ENCODE peak calls at places on chromosomes 3 and 15, in four cellular contexts. N is foreskin fibroblast, F is GM13977, A is AG10803. Z is an unnamed sample.

GRCh38 chr3:32384938-32385337 is 6.7 kb upstream of the CMTM7 start:
- DNase-seq in N (peak; percentile 10), F (no peak), A (no peak), Z (peak; percentile 51)

GRCh38 chr15:39957481-39957880 is 23.6 kb downstream of the EIF2AK4 start:
- DNase-seq in N (peak; percentile 39), F (no peak), A (peak; percentile 58), Z (no peak)

GRCh38 chr3:86890997-86891396 is 100.0 kb downstream of the VGLL3 start:
- DNase-seq in N (no peak), F (no peak), A (no peak), Z (no peak)

GRCh38 chr3:124083990-124084389 is 92.1 kb upstream of the ROPN1 start:
- DNase-seq in N (no peak), F (no peak), A (no peak), Z (no peak)

GRCh38 chr3:79367066-79367465 is 400.7 kb downstream of the ROBO1 start:
- DNase-seq in N (peak; percentile 64), F (no peak), A (peak; percentile 22), Z (no peak)

GRCh38 chr15:78034495-78035191 is 42.9 kb downstream of the TBC1D2B start:
- DNase-seq in N (peak; percentile 38), F (peak; percentile 33), A (no peak), Z (peak; percentile 44)

GRCh38 chr3:116019254-116019763 is 396.0 kb downstream of the GAP43 start:
- DNase-seq in N (no peak), F (no peak), A (no peak), Z (no peak)

GRCh38 chr3:64355473-64355872 is 130.2 kb upstream of the PRICKLE2 start:
- DNase-seq in N (peak; percentile 60), F (no peak), A (peak; percentile 37), Z (no peak)

GRCh38 chr3:158849747-158850146 is 47.9 kb downstream of the MFSD1 start:
- DNase-seq in N (no peak), F (no peak), A (no peak), Z (no peak)

GRCh38 chr15:41860049-41860828 is 21.6 kb downstream of the PLA2G4B start:
- DNase-seq in N (no peak), F (no peak), A (no peak), Z (peak; percentile 39)

GRCh38 chr15:40302981-40303380 is 4.8 kb downstream of the PLCB2 start:
- DNase-seq in N (no peak), F (no peak), A (no peak), Z (no peak)

GRCh38 chr15:36903922-36904479 is 196.3 kb downstream of the MEIS2 start:
- DNase-seq in N (no peak), F (no peak), A (no peak), Z (no peak)

GRCh38 chr3:12371525-12372140 is 82.8 kb downstream of the PPARG start:
- DNase-seq in N (peak; percentile 71), F (no peak), A (no peak), Z (no peak)

GRCh38 chr15:41115652-41116115 is 396 bp downstream of the INO80 start:
- DNase-seq in N (peak; percentile 74), F (no peak), A (peak; percentile 52), Z (no peak)

GRCh38 chr3:43866529-43867353 is 176.0 kb downstream of the ABHD5 start:
- DNase-seq in N (peak; percentile 96), F (no peak), A (peak; percentile 98), Z (no peak)

GRCh38 chr3:172201136-172201989 is 162.0 kb downstream of the FNDC3B start:
- DNase-seq in N (peak; percentile 61), F (no peak), A (peak; percentile 94), Z (no peak)

GRCh38 chr15:48076454-48076853 is 44.3 kb upstream of the SLC24A5 start:
- DNase-seq in N (peak; percentile 27), F (no peak), A (no peak), Z (peak; percentile 41)

GRCh38 chr3:109023656-109024254 is 70.1 kb upstream of the GUCA1C start:
- DNase-seq in N (peak; percentile 55), F (peak; percentile 17), A (peak; percentile 56), Z (peak; percentile 39)

DNA sequence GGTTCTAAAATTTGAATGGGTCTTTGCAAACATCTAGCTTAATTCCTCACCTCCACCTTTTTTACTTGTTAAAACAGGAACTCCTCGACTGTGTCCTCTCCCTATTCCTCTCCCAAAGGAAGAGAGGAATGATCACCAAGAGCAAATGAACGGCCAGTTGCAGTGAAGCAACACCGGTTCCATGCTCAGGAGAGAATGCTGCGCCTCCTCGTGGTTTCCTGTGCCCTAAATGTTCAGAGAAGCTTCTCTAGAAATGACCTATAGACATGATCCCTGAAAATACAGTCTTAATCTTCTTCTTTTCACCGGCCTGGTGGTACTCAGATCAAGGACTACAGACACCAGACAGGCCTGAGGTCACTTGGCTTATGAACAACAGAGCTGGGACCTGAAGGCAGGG is 65.1 kb upstream of the GUCA1C start:
- DNase-seq in N (no peak), F (no peak), A (no peak), Z (no peak)
- TF ChIP-seq CTCF in N (no peak), F (peak; percentile 22), A (peak; percentile 10), Z (no peak)

GRCh38 chr3:195261925-195262324 is 9.0 kb downstream of the XXYLT1 start:
- DNase-seq in N (no peak), F (no peak), A (no peak), Z (no peak)
- TF ChIP-seq CTCF in N (no peak), F (no peak), A (no peak), Z (no peak)

GRCh38 chr15:89673162-89673506 is 6.0 kb downstream of the PLIN1 start:
- DNase-seq in N (no peak), F (no peak), A (no peak), Z (peak; percentile 71)
- TF ChIP-seq CTCF in N (peak; percentile 21), F (peak; percentile 36), A (peak; percentile 37), Z (peak; percentile 71)

GRCh38 chr3:111282024-111282423 is 210.4 kb downstream of the NECTIN3 start:
- DNase-seq in N (no peak), F (no peak), A (no peak), Z (no peak)

GRCh38 chr3:111278961-111279360 is 207.3 kb downstream of the NECTIN3 start:
- DNase-seq in N (no peak), F (no peak), A (no peak), Z (no peak)

GRCh38 chr3:111283165-111283564 is 211.5 kb downstream of the NECTIN3 start:
- DNase-seq in N (no peak), F (no peak), A (no peak), Z (no peak)

GRCh38 chr3:111277226-111277625 is 205.6 kb downstream of the NECTIN3 start:
- DNase-seq in N (peak; percentile 70), F (no peak), A (peak; percentile 67), Z (no peak)
- TF ChIP-seq CTCF in N (peak; percentile 25), F (no peak), A (peak; percentile 49), Z (no peak)

DNA sequence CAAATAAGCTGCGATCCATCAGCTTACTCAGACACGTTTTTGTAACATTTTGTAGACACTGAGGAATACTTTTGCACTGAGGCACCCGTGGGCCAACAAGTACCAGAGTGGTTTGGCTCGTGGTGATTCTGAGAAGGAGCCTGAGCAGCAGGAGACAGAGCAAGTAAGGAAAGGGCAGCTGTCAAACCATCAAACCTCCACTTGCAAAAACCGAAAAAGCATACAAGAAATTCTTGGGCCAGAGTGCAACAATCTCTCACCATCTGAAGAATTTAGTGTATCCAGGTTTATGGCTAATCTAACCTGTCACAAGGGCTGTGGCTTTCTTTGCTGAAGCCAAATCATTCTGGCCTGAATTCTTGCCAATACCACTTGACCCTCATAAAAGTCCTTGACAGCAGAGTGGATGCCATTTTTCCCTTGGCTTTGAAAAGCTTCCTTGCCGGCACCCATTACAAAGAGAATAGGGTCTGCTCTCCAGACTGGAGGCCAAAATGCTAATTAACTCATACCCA is 56.7 kb downstream of the MYO1E start:
- DNase-seq in N (no peak), F (no peak), A (peak; percentile 89), Z (no peak)
- TF ChIP-seq CTCF in N (no peak), F (no peak), A (no peak), Z (no peak)

DNA sequence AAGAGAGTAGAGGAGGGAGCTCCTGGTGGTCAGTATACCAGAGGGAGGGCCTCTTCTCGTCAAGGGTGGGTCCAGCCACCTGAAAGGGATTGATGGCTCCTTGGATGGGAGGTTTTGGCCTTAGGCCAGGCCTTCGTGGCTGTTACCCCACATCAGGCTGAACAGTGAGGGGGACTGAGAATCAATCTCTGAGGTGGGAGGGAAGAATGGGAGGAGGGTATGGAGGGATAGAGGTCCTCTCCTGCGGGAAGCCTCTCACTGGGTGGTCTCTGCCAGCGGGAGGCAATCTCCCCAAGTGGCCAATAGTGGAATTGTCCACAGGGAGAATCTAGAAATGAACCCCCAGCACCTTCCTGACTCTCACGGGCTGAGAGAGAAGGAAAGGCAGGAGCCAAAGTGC is 53.5 kb downstream of the BSN start:
- DNase-seq in N (no peak), F (no peak), A (no peak), Z (no peak)
- TF ChIP-seq CTCF in N (peak; percentile 3), F (no peak), A (peak; percentile 21), Z (peak; percentile 45)

GRCh38 chr15:74490339-74490689 is 29.4 kb upstream of the UBL7 start:
- DNase-seq in N (no peak), F (no peak), A (no peak), Z (no peak)
- TF ChIP-seq CTCF in N (no peak), F (no peak), A (no peak), Z (no peak)

DNA sequence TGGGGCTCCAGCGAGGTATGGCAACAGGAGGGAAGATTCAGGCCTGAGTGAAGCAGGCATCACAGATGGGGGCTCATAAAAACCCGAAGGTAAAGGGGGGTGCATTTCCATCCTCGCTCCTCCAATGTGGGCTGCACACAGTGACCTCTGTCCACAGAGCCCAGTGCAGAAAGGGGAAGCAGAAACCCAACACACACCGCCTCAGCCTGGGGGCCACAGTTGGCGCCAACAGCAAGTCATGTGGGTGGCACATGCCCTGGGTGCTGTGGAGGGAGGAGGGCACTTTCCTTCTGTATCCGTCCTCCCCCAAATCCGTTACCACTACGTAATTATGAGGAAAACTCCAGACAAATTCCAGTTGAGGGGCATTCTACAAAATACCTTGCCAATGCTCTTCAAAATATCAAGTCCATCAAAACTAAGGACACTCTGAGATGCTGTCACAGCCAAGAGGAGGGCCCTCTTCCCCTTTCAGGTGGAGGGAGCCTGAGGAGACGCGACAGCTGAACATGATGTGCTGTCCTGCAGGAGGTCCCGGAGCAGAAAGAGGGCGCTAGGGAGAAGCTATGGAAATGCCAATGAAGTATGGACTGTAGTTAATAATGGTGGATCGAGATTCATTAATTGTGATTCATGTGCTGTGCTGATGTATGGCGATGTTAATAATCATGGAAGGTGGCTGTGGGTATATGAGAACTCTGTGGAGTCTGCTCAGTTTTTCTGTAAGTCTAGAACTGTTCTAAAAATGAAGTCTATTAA is 16.4 kb downstream of the APBA2 start:
- DNase-seq in N (no peak), F (no peak), A (no peak), Z (no peak)
- TF ChIP-seq CTCF in N (no peak), F (no peak), A (no peak), Z (no peak)

Z was measured in nephron progenitor cell.